ENCODE peak calls at places on chromosomes 1 and 21, in six cellular contexts. T, I, W, K, P and D are unnamed samples. For H3K4me1, the result is how much of the 10 kb centered on the place peaks cover.

GRCh38 chr1:44662683-44663030 is 11.6 kb downstream of the TMEM53 start:
- DNase-seq in W (no peak), P (no peak), K (no peak), I (no peak), T (no peak), D (no peak)

GRCh38 chr1:203166192-203166940 is 9.3 kb downstream of the MYBPH start:
- DNase-seq in I (no peak), K (peak), P (no peak), T (peak), W (peak), D (peak)

GRCh38 chr1:93845554-93846150 is 33.4 kb downstream of the DNTTIP2 start:
- DNase-seq in T (peak), K (peak), I (peak), W (peak), P (peak), D (no peak)

GRCh38 chr1:241902376-241903067 is 54.5 kb downstream of the EXO1 start:
- DNase-seq in T (no peak), I (no peak), P (no peak), K (peak), W (no peak), D (no peak)

GRCh38 chr1:160205242-160205973 is at the start of gene PEA15:
- DNase-seq in T (peak), K (peak), I (peak), P (peak), W (peak), D (peak)

GRCh38 chr1:11176081-11176706 is 13.0 kb upstream of the ANGPTL7 start:
- DNase-seq in K (no peak), W (no peak), T (no peak), P (no peak), I (no peak), D (no peak)

GRCh38 chr21:45887121-45887611 is 94.4 kb upstream of the COL6A1 start:
- DNase-seq in K (no peak), P (no peak), W (no peak), I (no peak), T (no peak), D (no peak)

GRCh38 chr1:161885013-161885412 is 118.9 kb downstream of the ATF6 start:
- DNase-seq in I (no peak), K (no peak), T (no peak), P (no peak), W (peak), D (no peak)

GRCh38 chr1:164723296-164723731 is 164.3 kb downstream of the PBX1 start:
- DNase-seq in T (no peak), I (no peak), P (no peak), K (no peak), W (no peak), D (no peak)

GRCh38 chr1:212218911-212219310 is 66.3 kb upstream of the PPP2R5A start:
- DNase-seq in P (no peak), I (no peak), W (no peak), T (peak), K (no peak), D (no peak)

GRCh38 chr1:211326528-211327340 is at the start of gene TRAF5:
- DNase-seq in I (peak), T (peak), P (peak), W (peak), K (peak), D (peak)

GRCh38 chr1:197750366-197750765 is 24.9 kb downstream of the DENND1B start:
- DNase-seq in W (no peak), T (no peak), I (no peak), P (no peak), K (no peak), D (no peak)

GRCh38 chr1:150010388-150011115 is at the start of gene OTUD7B:
- DNase-seq in W (peak), K (peak), T (peak), P (no peak), I (peak), D (peak)

GRCh38 chr1:188489336-188490112 is 1660.8 kb downstream of the PLA2G4A start:
- DNase-seq in I (peak), T (no peak), K (peak), P (no peak), W (peak), D (no peak)

GRCh38 chr1:156970017-156970416 is 49.6 kb downstream of the LRRC71 start:
- DNase-seq in T (no peak), P (no peak), I (no peak), K (no peak), W (peak), D (no peak)

GRCh38 chr21:20353351-20353750 is 644.9 kb upstream of the NCAM2 start:
- DNase-seq in K (no peak), P (no peak), T (no peak), W (peak), I (no peak), D (no peak)

GRCh38 chr1:207892764-207893163 is 18.2 kb downstream of the CD34 start:
- DNase-seq in I (no peak), W (no peak), T (no peak), P (no peak), K (no peak), D (no peak)

GRCh38 chr1:201268604-201269151 is 14.6 kb upstream of the PKP1 start:
- DNase-seq in T (no peak), K (peak), W (peak), P (no peak), I (peak), D (no peak)

GRCh38 chr1:18965206-18966173 is 9.0 kb upstream of the IFFO2 start:
- DNase-seq in K (no peak), T (no peak), I (peak), W (peak), P (no peak), D (no peak)

GRCh38 chr21:44892536-44893277 is 19.2 kb upstream of the PTTG1IP start:
- DNase-seq in I (peak), W (peak), T (peak), P (peak), K (peak), D (peak)

GRCh38 chr1:172143384-172144025 is 277.0 kb upstream of the C1orf105 start:
- DNase-seq in W (no peak), I (no peak), T (no peak), K (no peak), P (no peak), D (no peak)

GRCh38 chr21:45130324-45130774 is 56.0 kb downstream of the ADARB1 start:
- DNase-seq in T (no peak), W (peak), I (no peak), K (peak), P (no peak), D (no peak)

GRCh38 chr21:42616366-42617340 is 36.8 kb upstream of the PDE9A start:
- DNase-seq in K (no peak), P (no peak), I (no peak), W (no peak), T (no peak), D (no peak)

GRCh38 chr21:38743772-38744529 is 61.8 kb upstream of the ETS2 start:
- DNase-seq in T (no peak), K (no peak), I (no peak), P (no peak), W (no peak), D (no peak)

GRCh38 chr21:19123053-19123452 is 719.5 kb upstream of the TMPRSS15 start:
- DNase-seq in I (no peak), T (no peak), W (no peak), K (no peak), P (no peak), D (no peak)

GRCh38 chr1:12546771-12547585 is 71.0 kb downstream of the DHRS3 start:
- DNase-seq in P (no peak), K (no peak), I (no peak), W (no peak), T (no peak), D (no peak)

GRCh38 chr1:62362952-62363325 is 43.7 kb upstream of the KANK4 start:
- DNase-seq in T (no peak), W (no peak), I (no peak), P (no peak), K (no peak), D (no peak)

GRCh38 chr1:37486680-37487618 is 12.6 kb downstream of the ZC3H12A start:
- DNase-seq in K (peak), I (peak), P (peak), T (peak), W (peak), D (peak)

GRCh38 chr1:222095606-222096475 is 354.0 kb upstream of the DUSP10 start:
- DNase-seq in K (peak), I (peak), W (peak), T (peak), P (peak), D (peak)

GRCh38 chr1:91836307-91837056 is 49.5 kb downstream of the TGFBR3 start:
- DNase-seq in I (no peak), P (no peak), K (no peak), T (no peak), W (no peak), D (no peak)

GRCh38 chr1:94069649-94070285 is 51.2 kb downstream of the ABCA4 start:
- DNase-seq in T (no peak), P (no peak), I (no peak), W (peak), K (no peak), D (no peak)

GRCh38 chr1:37028981-37029617 is 5.2 kb downstream of the GRIK3 start:
- DNase-seq in P (no peak), W (no peak), K (no peak), T (no peak), I (no peak), D (peak)

GRCh38 chr1:236748471-236748870 is 46.6 kb upstream of the MTR start:
- DNase-seq in T (no peak), K (no peak), P (no peak), W (peak), I (peak), D (no peak)

GRCh38 chr1:37135032-37135431 is 100.7 kb upstream of the GRIK3 start:
- DNase-seq in I (no peak), T (no peak), W (no peak), K (no peak), P (no peak), D (no peak)

GRCh38 chr1:220747426-220748090 is 564 bp upstream of the MTARC2 start:
- DNase-seq in W (no peak), I (no peak), K (no peak), P (no peak), T (no peak), D (no peak)

GRCh38 chr1:8764301-8764937 is 53.0 kb downstream of the RERE start:
- DNase-seq in W (no peak), K (no peak), I (no peak), T (peak), P (no peak), D (no peak)

GRCh38 chr1:177209357-177209756 is 38.6 kb downstream of the BRINP2 start:
- DNase-seq in P (no peak), T (no peak), I (peak), K (peak), W (peak), D (no peak)

GRCh38 chr1:193537266-193538003 is 351.0 kb upstream of the B3GALT2 start:
- DNase-seq in K (no peak), W (no peak), P (no peak), I (no peak), T (peak), D (no peak)

GRCh38 chr1:48688102-48688760 is 88.5 kb downstream of the BEND5 start:
- DNase-seq in P (no peak), I (peak), W (peak), K (no peak), T (peak), D (no peak)

GRCh38 chr1:25568090-25568833 is 24.9 kb downstream of the LDLRAP1 start:
- DNase-seq in P (no peak), I (peak), T (no peak), K (peak), W (peak), D (no peak)

GRCh38 chr1:25567710-25568089 is 24.3 kb downstream of the LDLRAP1 start:
- DNase-seq in T (no peak), I (no peak), K (no peak), P (no peak), W (no peak), D (no peak)

GRCh38 chr1:25566186-25566729 is 22.9 kb downstream of the LDLRAP1 start:
- DNase-seq in W (no peak), P (no peak), T (no peak), I (no peak), K (no peak), D (no peak)

GRCh38 chr1:25565626-25566025 is 22.2 kb downstream of the LDLRAP1 start:
- DNase-seq in T (no peak), W (no peak), I (no peak), K (no peak), P (no peak), D (no peak)

DNA sequence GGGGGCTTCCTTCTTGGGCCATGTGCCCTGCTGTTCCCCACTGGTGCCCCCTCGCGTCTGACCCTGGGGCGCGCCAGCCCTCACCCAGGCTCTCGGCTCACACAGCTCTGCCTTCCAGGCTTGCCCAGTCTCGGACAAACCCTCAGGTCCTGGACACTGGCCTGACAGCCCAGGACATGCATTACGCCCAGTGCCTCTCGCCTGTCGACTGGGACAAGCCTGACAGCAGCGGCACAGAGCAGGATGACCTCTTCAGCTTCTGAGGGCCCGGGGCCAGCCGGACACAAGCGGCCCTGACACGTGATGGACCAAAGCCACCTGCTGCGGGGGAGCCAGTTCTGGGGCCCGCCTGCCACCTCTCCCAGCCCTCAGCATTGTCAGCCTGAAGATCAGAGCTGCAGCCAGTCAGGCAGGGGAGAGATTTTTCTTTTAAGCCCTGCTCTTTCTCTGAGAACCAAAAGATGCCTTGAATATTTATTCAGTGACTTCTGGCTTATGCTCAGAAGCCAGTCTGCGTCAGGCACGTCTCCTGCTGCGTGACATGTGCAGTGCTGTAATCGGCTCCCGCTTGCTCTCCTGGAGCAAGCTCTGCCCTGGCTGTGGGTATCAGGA is 23.4 kb downstream of the LDLRAP1 start:
- DNase-seq in T (no peak), I (peak), P (peak), K (peak), W (no peak), D (peak)
- H3K4me1 ChIP-seq in T (under half), I (under half), P (under half), K (under half), W (under half), D (under half)

DNA sequence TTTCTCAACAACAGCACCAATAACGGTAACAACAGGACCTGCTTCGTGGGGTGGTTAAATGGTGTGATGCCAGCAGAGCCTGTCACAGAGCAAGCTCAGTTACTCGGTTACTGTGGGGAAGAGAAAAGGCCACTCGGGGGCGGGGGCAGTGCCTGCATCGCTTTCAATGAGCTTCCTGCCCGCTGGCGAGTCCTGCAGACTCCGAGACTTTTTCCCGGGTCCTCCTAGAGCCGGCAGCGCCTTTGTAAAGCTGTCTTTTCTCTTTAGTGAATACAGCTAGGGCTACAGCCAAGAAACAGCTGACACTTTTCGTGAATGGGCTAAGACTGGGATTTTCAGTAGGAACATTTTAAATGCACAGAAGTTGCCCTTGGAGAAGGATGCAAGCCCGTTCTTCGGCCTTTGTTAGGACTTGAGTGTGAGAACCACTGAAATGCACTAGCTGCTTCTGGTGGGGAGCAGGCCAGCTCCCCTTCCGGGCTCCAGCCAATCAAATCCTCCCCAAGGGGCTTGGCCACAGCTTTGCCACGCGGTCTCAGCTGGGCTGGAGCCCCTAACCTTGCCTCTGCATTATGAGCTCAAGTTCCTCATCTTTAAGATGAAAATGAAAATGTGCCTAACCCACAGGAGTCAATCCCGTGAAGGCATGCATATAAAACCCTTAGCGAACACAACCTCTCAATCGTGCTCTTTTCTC is 23.4 kb upstream of the EFHD2 start:
- DNase-seq in K (no peak), P (no peak), T (no peak), W (no peak), I (peak), D (no peak)
- H2AFZ ChIP-seq in K (no peak), P (no peak), T (no peak), W (no peak), I (peak), D (no peak)

DNA sequence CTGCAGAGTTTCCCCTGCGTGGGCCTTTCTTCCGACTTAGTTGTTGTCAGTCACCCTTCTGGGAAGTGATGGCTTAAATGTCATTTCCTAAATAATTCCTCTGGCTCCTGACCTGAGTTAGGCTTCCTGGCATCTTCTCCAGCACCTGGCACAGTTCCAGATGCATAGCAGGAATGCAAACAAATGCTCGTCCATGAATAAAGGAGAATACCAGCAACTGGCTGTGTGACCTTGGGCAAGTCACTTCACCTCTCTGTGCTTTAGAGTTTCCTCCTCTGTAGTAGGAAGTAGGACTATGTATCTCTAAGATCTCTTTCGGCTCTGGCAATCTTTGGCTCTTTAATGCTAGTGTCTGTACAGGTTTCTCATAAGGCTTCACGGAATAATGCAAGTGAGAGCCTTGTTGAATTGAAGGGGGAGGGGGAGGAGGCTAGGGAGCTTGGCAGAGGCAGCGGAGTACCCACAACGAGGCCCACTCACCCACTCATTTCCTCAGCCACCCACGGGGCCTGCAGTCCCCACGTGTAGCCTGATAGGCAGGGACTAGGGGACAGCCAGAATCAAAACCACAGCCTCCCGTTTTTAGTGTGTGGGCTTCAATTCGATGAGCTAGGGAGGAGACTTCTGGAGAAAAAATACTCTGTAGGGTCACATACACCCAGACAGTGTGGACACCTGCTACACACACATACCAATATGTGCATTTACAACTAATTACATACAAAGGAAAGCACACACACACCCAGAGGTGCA is 48.1 kb downstream of the TENT5C start:
- DNase-seq in I (no peak), P (peak), K (no peak), W (peak), T (peak), D (no peak)
- H3K4me1 ChIP-seq in I (under half), P (half or more), K (under half), W (under half), T (half or more), D (under half)

GRCh38 chr1:55012661-55013060 is 13.9 kb downstream of the BSND start:
- DNase-seq in W (no peak), K (no peak), P (no peak), T (no peak), I (no peak), D (no peak)

GRCh38 chr1:55018395-55018794 is 19.7 kb downstream of the BSND start:
- DNase-seq in K (no peak), P (no peak), T (no peak), I (no peak), W (no peak), D (no peak)

GRCh38 chr1:55015123-55015522 is 16.4 kb downstream of the BSND start:
- DNase-seq in T (no peak), I (no peak), K (no peak), W (no peak), P (no peak), D (no peak)

GRCh38 chr1:55010887-55011217 is 12.1 kb downstream of the BSND start:
- DNase-seq in P (no peak), I (no peak), K (no peak), W (no peak), T (no peak), D (no peak)

DNA sequence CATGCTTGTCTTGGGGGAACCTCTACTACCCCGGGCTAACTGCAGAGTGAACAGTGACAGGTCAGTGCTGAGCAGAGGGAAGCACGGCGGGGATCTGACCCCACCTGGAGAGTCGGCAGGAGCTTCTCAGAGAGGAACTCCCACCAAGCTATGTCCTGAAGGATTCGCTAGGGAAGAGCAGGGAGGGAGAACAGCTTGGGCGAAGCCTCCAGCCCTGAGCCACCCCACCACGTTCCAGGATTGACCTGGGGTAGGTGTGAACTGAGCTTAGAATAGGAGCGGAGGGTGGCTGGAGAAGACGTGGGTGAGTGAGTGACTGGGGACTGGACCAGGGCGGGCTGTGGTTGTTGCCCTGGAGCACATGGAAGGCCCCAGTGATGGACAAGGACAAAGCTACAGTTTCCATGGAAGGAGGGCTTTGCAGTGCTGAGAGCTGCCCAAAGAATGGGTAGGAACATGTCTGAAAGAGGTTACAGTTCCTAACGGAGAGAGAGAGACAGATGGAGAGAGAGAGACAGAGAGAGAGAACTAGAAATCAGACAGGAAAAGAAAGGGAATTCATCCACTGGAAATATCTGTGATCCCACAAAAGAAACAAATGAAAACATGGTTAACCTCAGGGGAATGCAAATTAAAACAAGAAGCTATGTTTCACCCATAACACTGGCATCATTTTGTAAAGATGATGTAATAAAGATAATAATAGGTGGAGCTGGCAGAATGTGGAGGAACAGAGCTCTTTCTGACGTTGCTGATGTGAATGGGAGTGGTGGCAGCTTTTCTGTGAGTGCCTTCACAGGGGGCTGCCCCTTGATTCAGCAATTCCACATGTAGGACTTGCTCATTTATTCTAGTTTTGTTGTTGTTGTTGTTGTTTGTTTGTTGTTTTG is 17.2 kb downstream of the BSND start:
- DNase-seq in W (no peak), I (no peak), K (no peak), T (no peak), P (no peak), D (no peak)
- H2AFZ ChIP-seq in W (no peak), I (no peak), K (no peak), T (no peak), P (no peak), D (no peak)